ENCODE peak calls at places on chromosomes 1 and 21, in seven cellular contexts. U is ascending aorta, G is mucosa of descending colon, I is neural progenitor cell, D is GM06990, P is uterus, O is brain microvascular endothelial cell. E is an unnamed sample.

GRCh38 chr1:194437135-194437534 is 1250.7 kb upstream of the B3GALT2 start:
- DNase-seq in U (no peak), G (no peak), I (no peak), D (no peak), P (no peak), O (no peak), E (no peak)

GRCh38 chr1:43766086-43766784 is 58.9 kb downstream of the ST3GAL3 start:
- DNase-seq in U (no peak), G (no peak), I (peak; percentile 85), D (no peak), P (no peak), O (no peak), E (no peak)

GRCh38 chr1:115671176-115672062 is 29.6 kb downstream of the VANGL1 start:
- DNase-seq in U (no peak), G (peak; percentile 75), I (no peak), D (no peak), P (no peak), O (peak; percentile 58), E (no peak)

GRCh38 chr21:29290245-29290644 is 8.5 kb upstream of the BACH1 start:
- DNase-seq in U (no peak), G (no peak), I (no peak), D (no peak), P (no peak), O (no peak), E (no peak)

GRCh38 chr1:175978476-175978875 is 228.6 kb downstream of the COP1 start:
- DNase-seq in U (no peak), G (no peak), I (peak; percentile 3), D (no peak), P (no peak), O (no peak), E (no peak)

GRCh38 chr1:227805606-227806197 is 9.8 kb upstream of the PRSS38 start:
- DNase-seq in U (no peak), G (no peak), I (no peak), D (no peak), P (peak; percentile 79), O (peak; percentile 66), E (peak; percentile 96)

GRCh38 chr1:26536081-26536480 is 6.5 kb downstream of the RPS6KA1 start:
- DNase-seq in U (no peak), G (no peak), I (no peak), D (no peak), P (no peak), O (no peak), E (no peak)

GRCh38 chr1:244046907-244047738 is 4.0 kb upstream of the ZBTB18 start:
- DNase-seq in U (no peak), G (peak; percentile 38), I (no peak), D (no peak), P (no peak), O (peak; percentile 45), E (no peak)

GRCh38 chr1:89310505-89310904 is 37.8 kb upstream of the GBP5 start:
- DNase-seq in U (no peak), G (no peak), I (no peak), D (peak; percentile 8), P (no peak), O (no peak), E (peak; percentile 44)

GRCh38 chr1:18385239-18385790 is 95.4 kb upstream of the KLHDC7A start:
- DNase-seq in U (no peak), G (peak; percentile 8), I (peak; percentile 21), D (no peak), P (no peak), O (no peak), E (peak; percentile 6)

GRCh38 chr1:223852337-223852736 is 6.6 kb upstream of the TP53BP2 start:
- DNase-seq in U (no peak), G (no peak), I (no peak), D (no peak), P (no peak), O (no peak), E (no peak)

GRCh38 chr1:248823517-248824001 is 2.2 kb downstream of the SH3BP5L start:
- DNase-seq in U (peak; percentile 52), G (no peak), I (no peak), D (no peak), P (no peak), O (no peak), E (peak; percentile 97)

GRCh38 chr21:36733857-36734256 is 34.9 kb downstream of the SIM2 start:
- DNase-seq in U (no peak), G (no peak), I (no peak), D (no peak), P (no peak), O (no peak), E (no peak)

GRCh38 chr21:39218082-39218409 is 34.8 kb upstream of the PSMG1 start:
- DNase-seq in U (no peak), G (no peak), I (no peak), D (no peak), P (no peak), O (no peak), E (no peak)

GRCh38 chr1:212291505-212292134 is 6.4 kb downstream of the PPP2R5A start:
- DNase-seq in U (no peak), G (peak; percentile 14), I (peak; percentile 80), D (no peak), P (no peak), O (no peak), E (peak; percentile 40)

GRCh38 chr1:40625076-40625475 is 40.4 kb downstream of the RIMS3 start:
- DNase-seq in U (peak; percentile 42), G (peak; percentile 66), I (peak; percentile 38), D (peak; percentile 11), P (no peak), O (peak; percentile 12), E (no peak)

GRCh38 chr1:2337081-2337480 is 54.3 kb downstream of the MORN1 start:
- DNase-seq in U (no peak), G (no peak), I (no peak), D (no peak), P (no peak), O (no peak), E (no peak)

GRCh38 chr1:34828611-34829010 is 30.9 kb downstream of the SMIM12 start:
- DNase-seq in U (peak; percentile 45), G (no peak), I (no peak), D (no peak), P (no peak), O (no peak), E (no peak)

GRCh38 chr1:110620686-110621085 is 14.5 kb upstream of the KCNA2 start:
- DNase-seq in U (no peak), G (no peak), I (no peak), D (no peak), P (no peak), O (no peak), E (no peak)

GRCh38 chr1:184287001-184287400 is 99.8 kb upstream of the C1orf21 start:
- DNase-seq in U (no peak), G (no peak), I (no peak), D (no peak), P (no peak), O (no peak), E (peak; percentile 30)

DNA sequence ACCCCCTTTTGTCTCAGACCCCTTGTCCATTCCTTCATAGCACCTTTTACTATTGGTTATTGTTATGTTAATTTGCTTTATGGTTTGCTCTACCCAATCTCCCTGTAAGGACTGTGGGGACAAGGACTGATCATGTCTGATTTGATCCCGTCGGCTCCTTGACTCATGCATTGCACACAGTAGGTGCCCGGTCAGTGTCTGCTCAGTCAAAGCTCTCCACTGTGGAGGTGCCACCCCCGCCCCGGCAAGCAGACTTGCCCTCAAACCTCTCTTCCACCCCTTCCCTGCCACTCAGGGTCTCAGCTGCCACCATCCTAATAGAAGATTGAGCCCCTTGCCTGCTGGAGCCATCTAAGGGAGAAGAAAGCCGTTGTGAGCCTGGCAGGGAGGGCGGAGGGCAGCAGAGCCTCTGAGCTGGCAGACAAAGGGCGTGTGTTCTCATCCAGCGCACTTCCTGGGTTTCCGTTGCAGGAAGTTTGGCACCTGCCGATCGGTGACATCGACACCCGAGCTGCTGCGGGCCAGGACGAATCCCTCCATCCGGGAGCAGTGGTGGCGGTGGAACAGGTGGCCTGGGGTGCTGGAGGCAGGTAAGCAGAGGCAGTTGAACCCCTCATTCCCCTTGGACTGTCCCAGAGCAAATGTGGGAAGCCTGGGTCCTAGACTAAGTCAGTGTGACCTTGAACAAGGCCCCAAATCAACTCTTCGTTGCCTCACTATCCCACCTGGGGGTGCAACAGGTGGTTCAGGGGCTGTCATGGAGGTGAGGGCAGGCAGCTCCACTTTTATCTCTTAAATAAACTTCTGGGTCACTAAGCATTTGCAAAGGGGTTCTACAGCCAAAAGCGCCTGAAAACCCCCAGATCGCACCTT is 2.2 kb upstream of the FBLIM1 start:
- DNase-seq in U (peak; percentile 87), G (peak; percentile 86), I (peak; percentile 46), D (no peak), P (no peak), O (no peak), E (no peak)
- H3K4me3 ChIP-seq in U (peak overlapping the region; percentile 89), G (peak overlapping the region; percentile 22), I (no peak overlapping the region), D (no peak overlapping the region), P (no peak overlapping the region), O (no peak overlapping the region), E (no peak overlapping the region)

DNA sequence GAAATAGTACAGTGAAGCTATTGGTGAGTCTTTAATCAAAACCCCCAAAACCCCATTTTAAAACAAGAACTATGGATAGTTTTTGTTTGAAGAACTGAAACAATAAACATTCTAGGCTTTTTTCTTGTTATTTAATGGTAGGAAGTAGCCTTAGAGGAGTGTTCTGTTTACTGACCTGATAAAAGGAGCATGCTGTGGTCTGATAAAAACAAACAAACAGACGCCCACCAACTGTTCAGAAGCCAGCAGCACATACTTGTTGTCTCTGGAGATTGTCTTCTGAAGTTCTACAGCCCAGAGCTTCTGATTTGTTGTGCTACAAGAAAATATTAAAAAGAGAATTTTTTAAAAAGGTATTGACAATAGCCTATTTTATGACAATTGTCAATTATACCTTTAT is 54.1 kb upstream of the CFAP298 start:
- DNase-seq in U (no peak), G (no peak), I (no peak), D (no peak), P (no peak), O (no peak), E (no peak)
- TF ChIP-seq CTCF in U (no peak), G (no peak), I (no peak), D (no peak), P (no peak), O (no peak), E (no peak)

GRCh38 chr1:154861607-154862094 is 8.4 kb downstream of the KCNN3 start:
- DNase-seq in U (no peak), G (no peak), I (no peak), D (no peak), P (peak; percentile 58), O (peak; percentile 42), E (peak; percentile 49)

GRCh38 chr1:154862927-154863701 is 7.0 kb downstream of the KCNN3 start:
- DNase-seq in U (no peak), G (no peak), I (peak; percentile 52), D (no peak), P (no peak), O (no peak), E (no peak)

GRCh38 chr1:154864189-154864985 is 5.7 kb downstream of the KCNN3 start:
- DNase-seq in U (no peak), G (no peak), I (no peak), D (no peak), P (no peak), O (no peak), E (no peak)

GRCh38 chr1:154865442-154866256 is 4.4 kb downstream of the KCNN3 start:
- DNase-seq in U (no peak), G (no peak), I (no peak), D (no peak), P (no peak), O (no peak), E (no peak)

GRCh38 chr1:154863702-154864174 is 6.3 kb downstream of the KCNN3 start:
- DNase-seq in U (no peak), G (peak; percentile 52), I (peak; percentile 73), D (peak; percentile 86), P (no peak), O (peak; percentile 75), E (peak; percentile 44)
- H3K4me3 ChIP-seq in U (no peak overlapping the region), G (no peak overlapping the region), I (no peak overlapping the region), D (no peak overlapping the region), P (no peak overlapping the region), O (no peak overlapping the region), E (no peak overlapping the region)

GRCh38 chr1:44827197-44828002 is 15.7 kb downstream of the PTCH2 start:
- DNase-seq in U (no peak), G (no peak), I (no peak), D (no peak), P (no peak), O (no peak), E (no peak)
- TF ChIP-seq CTCF in U (no peak), G (no peak), I (peak; percentile 35), D (peak; percentile 39), P (no peak), O (no peak), E (no peak)

E was measured in AG10803.